ENCODE peak calls at places on chromosome 1, in four cellular contexts. U is A549, L is ovary, D is K562. V is an unnamed sample.

GRCh38 chr1:15621975-15622374 is 4.7 kb downstream of the DDI2 start:
- DNase-seq in D (no peak), U (no peak), L (no peak), V (no peak)

GRCh38 chr1:110714419-110715107 is 39.8 kb upstream of the KCNA3 start:
- DNase-seq in L (no peak), D (no peak), U (no peak), V (no peak)

GRCh38 chr1:91499904-91500755 is 521 bp upstream of the CDC7 start:
- DNase-seq in D (peak), L (no peak), U (no peak), V (peak)

GRCh38 chr1:158121604-158122254 is 59.0 kb upstream of the CD1D start:
- DNase-seq in L (no peak), U (peak), D (peak), V (peak)

GRCh38 chr1:173416034-173416433 is 61.1 kb upstream of the PRDX6 start:
- DNase-seq in U (no peak), L (no peak), D (no peak), V (no peak)

GRCh38 chr1:202618387-202619022 is 91.7 kb downstream of the SYT2 start:
- DNase-seq in U (no peak), D (no peak), L (no peak), V (no peak)

GRCh38 chr1:155379180-155379876 is 58.6 kb downstream of the RUSC1 start:
- DNase-seq in L (no peak), U (peak), D (peak), V (no peak)

GRCh38 chr1:211830330-211831142 is at the start of gene LPGAT1:
- DNase-seq in U (peak), L (peak), D (peak), V (peak)

GRCh38 chr1:25729045-25729444 is 70.9 kb upstream of the SELENON start:
- DNase-seq in L (no peak), D (no peak), U (no peak), V (no peak)

GRCh38 chr1:35559317-35559944 is 1.8 kb downstream of the NCDN start:
- DNase-seq in D (no peak), L (no peak), U (no peak), V (peak)

GRCh38 chr1:203497378-203497777 is 3.4 kb downstream of the OPTC start:
- DNase-seq in U (no peak), L (no peak), D (no peak), V (no peak)

DNA sequence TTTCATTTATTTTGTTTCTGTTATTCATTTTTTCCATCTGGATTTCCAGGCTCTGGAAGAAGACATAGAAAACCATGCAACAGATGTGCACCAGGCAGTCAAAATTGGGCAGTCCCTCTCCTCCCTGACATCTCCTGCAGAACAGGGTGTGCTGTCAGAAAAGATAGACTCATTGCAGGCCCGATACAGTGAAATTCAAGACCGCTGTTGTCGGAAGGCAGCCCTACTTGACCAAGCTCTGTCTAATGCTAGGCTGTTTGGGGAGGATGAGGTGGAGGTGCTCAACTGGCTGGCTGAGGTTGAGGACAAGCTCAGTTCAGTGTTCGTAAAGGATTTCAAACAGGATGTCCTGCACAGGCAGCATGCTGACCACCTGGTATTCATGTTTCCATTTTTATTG is 63.5 kb upstream of the BMP8A start:
- DNase-seq in D (no peak), U (no peak), L (no peak), V (no peak)
- TF ChIP-seq POLR2A in D (no peak), U (no peak), L (no peak), V (no peak)

DNA sequence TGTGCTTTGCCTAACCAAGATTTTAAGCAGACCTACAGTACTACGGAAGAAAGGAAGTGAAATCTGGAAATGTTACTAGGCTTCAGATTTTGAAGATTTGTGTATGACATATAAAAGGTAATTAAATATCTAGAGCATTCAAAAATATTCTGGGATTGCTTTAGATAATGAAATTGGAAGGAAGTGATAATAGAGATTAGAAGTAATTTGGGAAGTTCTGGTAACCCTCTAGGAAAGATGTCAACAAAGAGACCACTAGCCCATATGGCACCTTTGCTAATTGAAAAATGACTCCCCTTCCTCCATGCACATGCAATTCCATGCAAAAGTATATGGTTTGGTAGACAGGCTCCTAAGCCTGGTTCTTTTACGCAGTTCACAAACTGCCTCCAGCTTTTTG is 81.7 kb downstream of the LRRC7 start:
- DNase-seq in D (no peak), U (no peak), L (no peak), V (no peak)
- TF ChIP-seq POLR2A in D (no peak), U (no peak), L (no peak), V (no peak)

DNA sequence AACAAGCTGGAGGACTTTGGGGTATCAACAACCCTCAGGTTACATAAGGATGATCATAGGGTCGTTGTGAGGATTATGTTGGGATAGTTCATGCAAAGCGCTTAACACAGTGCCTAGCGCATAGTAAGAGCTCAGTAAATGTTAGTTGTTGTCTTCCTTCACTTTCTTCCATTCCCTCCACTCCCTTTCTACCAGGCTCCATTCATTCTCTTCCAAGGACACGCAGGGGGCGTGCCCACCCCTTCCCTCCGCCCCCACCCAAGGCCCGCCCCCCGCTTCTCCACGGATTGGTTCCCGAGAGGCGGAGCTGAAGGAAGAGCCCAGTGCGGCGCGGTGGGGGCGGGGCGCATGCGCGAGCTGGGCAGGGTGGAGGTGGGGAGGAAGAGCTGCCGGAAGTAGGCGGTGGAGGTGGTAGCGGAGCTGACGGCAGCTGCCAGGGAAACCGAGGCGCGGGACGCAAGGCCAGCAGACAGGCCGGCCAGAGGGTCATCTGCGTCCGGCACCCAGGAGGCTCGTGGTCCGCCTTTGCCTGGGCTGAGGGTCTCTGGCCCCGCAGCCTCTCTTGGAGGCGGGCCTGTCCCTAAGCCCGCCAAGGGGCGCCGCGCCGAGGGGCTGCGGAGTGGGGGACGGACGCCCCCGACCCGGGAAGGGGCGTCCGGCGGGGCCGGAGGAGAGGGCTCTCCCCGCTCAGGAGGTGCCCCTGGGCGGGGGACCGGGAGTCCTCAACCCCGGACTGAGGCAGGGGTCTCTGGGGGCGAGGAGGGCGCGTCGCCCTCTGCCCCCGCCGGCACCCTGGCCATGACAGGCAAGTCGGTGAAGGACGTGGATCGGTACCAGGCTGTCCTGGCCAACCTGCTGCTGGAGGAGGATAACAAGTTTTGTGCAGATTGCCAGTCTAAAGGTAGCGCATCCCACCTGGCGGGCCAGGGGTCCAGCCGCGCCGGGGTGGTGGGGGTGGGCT is at the start of gene SMAP2:
- DNase-seq in U (peak), D (peak), L (peak), V (peak)
- TF ChIP-seq POLR2A in U (peak), D (peak), L (no peak), V (peak)

DNA sequence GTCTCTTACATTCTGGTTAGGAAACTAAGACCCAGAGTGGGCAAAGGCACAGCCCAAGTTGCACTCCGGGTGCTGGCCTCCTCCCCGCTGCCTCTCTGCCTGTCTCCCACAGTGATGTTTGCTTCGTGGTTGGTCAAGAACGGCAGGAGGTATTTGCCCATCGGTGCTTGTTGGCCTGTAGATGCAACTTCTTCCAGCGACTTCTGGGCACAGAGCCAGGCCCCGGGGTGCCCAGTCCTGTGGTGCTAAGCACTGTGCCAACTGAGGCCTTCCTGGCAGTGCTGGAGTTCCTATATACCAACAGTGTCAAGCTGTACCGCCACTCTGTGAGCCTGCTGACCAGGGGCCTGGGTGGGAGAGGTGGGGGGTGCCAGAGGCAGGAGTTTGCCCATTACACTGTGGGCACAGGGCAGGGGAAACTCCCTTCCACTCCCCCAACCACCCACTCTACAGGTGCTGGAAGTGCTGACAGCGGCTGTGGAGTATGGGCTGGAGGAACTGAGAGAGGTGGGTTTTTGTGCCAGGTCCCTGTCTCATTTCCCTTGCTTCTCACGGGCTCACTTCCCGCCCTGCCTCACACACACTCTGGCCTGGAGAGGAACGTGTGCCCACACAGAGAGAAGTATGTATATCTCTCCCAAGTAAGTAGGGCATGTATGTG is 1.9 kb downstream of the BTBD19 start:
- DNase-seq in U (no peak), L (no peak), D (no peak), V (no peak)
- TF ChIP-seq POLR2A in U (no peak), L (no peak), D (no peak), V (no peak)

DNA sequence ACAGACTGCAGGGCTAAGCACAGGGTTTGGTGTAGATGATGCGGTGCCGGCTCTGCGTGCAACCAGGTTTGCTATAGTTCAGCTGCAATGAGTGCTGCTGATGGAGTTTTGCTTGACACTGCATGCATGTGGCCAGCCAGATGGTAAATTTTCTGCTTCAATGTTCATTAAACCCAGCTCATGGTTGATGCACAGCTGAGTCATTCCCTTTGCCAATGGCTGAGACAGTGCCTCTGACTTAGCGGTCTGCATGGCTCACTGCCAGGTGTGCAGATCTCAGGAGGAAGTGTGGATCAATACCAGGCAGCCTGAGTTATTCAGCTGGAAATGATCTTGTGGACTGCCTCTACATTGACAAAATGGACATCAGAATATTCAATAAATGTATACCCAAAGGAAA is 172.7 kb upstream of the ZP4 start:
- DNase-seq in U (no peak), D (no peak), L (no peak), V (no peak)
- TF ChIP-seq POLR2A in U (no peak), D (no peak), L (no peak), V (no peak)

V was measured in erythroblast.